ENCODE peak calls at places on chromosome 22, in ten cellular contexts. F is esophagus muscularis mucosa, Q is transverse colon, K is stomach, J is SK-N-SH, G is tibial nerve, T is A549, P is HepG2, C is sigmoid colon, D is ovary. U is an unnamed sample.

GRCh38 chr22:47092896-47093311 is 330.5 kb downstream of the TBC1D22A start:
- DNase-seq in F (no peak), Q (no peak), K (no peak), J (no peak), G (no peak), T (no peak), P (no peak), C (no peak), D (no peak), U (no peak)

GRCh38 chr22:26561756-26562417 is 28.0 kb downstream of the TPST2 start:
- DNase-seq in F (no peak), Q (no peak), K (peak; percentile 58), J (no peak), G (no peak), T (no peak), P (no peak), C (no peak), D (no peak), U (no peak)

GRCh38 chr22:27462190-27462589 is 339.4 kb downstream of the MN1 start:
- DNase-seq in F (no peak), Q (no peak), K (no peak), J (peak; percentile 31), G (no peak), T (no peak), P (peak; percentile 29), C (no peak), D (no peak), U (no peak)

GRCh38 chr22:40401532-40401931 is 31.1 kb downstream of the SGSM3 start:
- DNase-seq in F (no peak), Q (no peak), K (no peak), J (no peak), G (no peak), T (no peak), P (no peak), C (no peak), D (no peak), U (no peak)

GRCh38 chr22:28147401-28147800 is 228.3 kb upstream of the PITPNB start:
- DNase-seq in F (no peak), Q (no peak), K (no peak), J (no peak), G (no peak), T (no peak), P (no peak), C (no peak), D (no peak), U (no peak)

GRCh38 chr22:30906946-30907345 is 61.6 kb downstream of the MORC2 start:
- DNase-seq in F (peak; percentile 80), Q (no peak), K (no peak), J (no peak), G (no peak), T (no peak), P (no peak), C (peak; percentile 25), D (no peak), U (no peak)

GRCh38 chr22:26975381-26975780 is 318.0 kb downstream of the MIAT start:
- DNase-seq in F (no peak), Q (no peak), K (no peak), J (no peak), G (no peak), T (no peak), P (no peak), C (no peak), D (no peak), U (no peak)

GRCh38 chr22:37162221-37163095 is 12.7 kb upstream of the IL2RB start:
- DNase-seq in F (no peak), Q (peak; percentile 49), K (no peak), J (no peak), G (no peak), T (no peak), P (no peak), C (no peak), D (no peak), U (no peak)

GRCh38 chr22:25896098-25896497 is 154.1 kb downstream of the MYO18B start:
- DNase-seq in F (no peak), Q (no peak), K (no peak), J (no peak), G (no peak), T (no peak), P (peak; percentile 9), C (no peak), D (no peak), U (no peak)

GRCh38 chr22:29607426-29607825 is 4.0 kb downstream of the NF2 start:
- DNase-seq in F (no peak), Q (no peak), K (no peak), J (no peak), G (no peak), T (no peak), P (no peak), C (no peak), D (no peak), U (no peak)

GRCh38 chr22:42904049-42904448 is 47.0 kb upstream of the ARFGAP3 start:
- DNase-seq in F (no peak), Q (no peak), K (no peak), J (no peak), G (no peak), T (no peak), P (no peak), C (no peak), D (no peak), U (no peak)

GRCh38 chr22:29704528-29705285 is 15.1 kb upstream of the CABP7 start:
- DNase-seq in F (no peak), Q (no peak), K (peak; percentile 46), J (peak; percentile 89), G (peak; percentile 16), T (no peak), P (peak; percentile 83), C (peak; percentile 67), D (no peak), U (no peak)

GRCh38 chr22:42683599-42684283 is 34.5 kb upstream of the CYB5R3 start:
- DNase-seq in F (no peak), Q (peak; percentile 53), K (no peak), J (peak; percentile 65), G (no peak), T (no peak), P (no peak), C (peak; percentile 96), D (peak; percentile 47), U (no peak)

GRCh38 chr22:28279888-28280287 is 360.8 kb upstream of the PITPNB start:
- DNase-seq in F (no peak), Q (no peak), K (no peak), J (no peak), G (no peak), T (no peak), P (no peak), C (no peak), D (no peak), U (no peak)

GRCh38 chr22:48753381-48753730 is 1074.3 kb downstream of the BRD1 start:
- DNase-seq in F (peak; percentile 57), Q (no peak), K (peak; percentile 5), J (no peak), G (no peak), T (no peak), P (no peak), C (peak; percentile 51), D (no peak), U (peak; percentile 64)

GRCh38 chr22:29400576-29400975 is 12.2 kb upstream of the AP1B1 start:
- DNase-seq in F (no peak), Q (no peak), K (no peak), J (no peak), G (no peak), T (no peak), P (no peak), C (no peak), D (no peak), U (no peak)

GRCh38 chr22:37198290-37199102 is 10.4 kb upstream of the C1QTNF6 start:
- DNase-seq in F (no peak), Q (peak; percentile 94), K (peak; percentile 88), J (peak; percentile 88), G (peak; percentile 91), T (peak; percentile 74), P (peak; percentile 80), C (peak; percentile 89), D (peak; percentile 89), U (peak; percentile 88)

GRCh38 chr22:26462971-26463661 is 20.5 kb downstream of the HPS4 start:
- DNase-seq in F (no peak), Q (no peak), K (no peak), J (no peak), G (no peak), T (no peak), P (no peak), C (no peak), D (no peak), U (no peak)

DNA sequence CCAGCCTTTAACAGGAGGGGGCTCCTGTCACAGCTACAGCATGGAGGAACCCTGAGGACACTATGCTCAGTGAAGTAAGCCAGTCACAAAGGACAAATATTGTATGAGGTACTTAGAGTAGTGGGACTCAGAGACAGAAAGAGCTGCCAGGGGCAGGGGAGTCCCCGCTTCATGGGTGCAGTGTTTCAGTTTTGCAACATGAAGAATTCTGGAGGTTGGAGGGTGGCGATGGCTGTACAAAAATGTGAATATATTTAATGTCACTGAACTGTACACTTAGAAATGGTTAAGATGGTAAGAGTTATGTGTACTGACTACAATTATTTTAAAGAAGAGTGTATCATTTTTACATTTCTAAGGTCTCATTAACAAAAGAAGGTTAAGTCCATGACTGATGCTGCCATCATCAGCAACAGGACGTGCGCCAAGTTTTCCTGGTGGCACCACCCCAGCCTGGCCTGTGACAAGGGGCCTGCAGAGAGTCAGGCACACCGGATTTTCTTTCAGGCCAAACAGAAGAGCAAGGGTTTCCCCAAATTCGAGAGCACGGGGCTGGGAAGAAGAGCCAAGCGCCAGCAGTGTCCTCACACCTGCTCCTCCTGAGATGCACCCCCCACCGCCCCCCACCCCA is 22.1 kb downstream of the YPEL1 start:
- DNase-seq in F (no peak), Q (no peak), K (no peak), J (no peak), G (no peak), T (no peak), P (no peak), C (no peak), D (no peak), U (no peak)
- H3K27ac ChIP-seq in F (no peak overlapping the region), Q (no peak overlapping the region), K (no peak overlapping the region), J (no peak overlapping the region), G (peak overlapping the region; percentile 9), T (no peak overlapping the region), P (no peak overlapping the region), C (peak overlapping the region; percentile 12), D (no peak overlapping the region), U (no peak overlapping the region)

GRCh38 chr22:19904174-19904856 is 37.3 kb upstream of the COMT start:
- DNase-seq in F (no peak), Q (no peak), K (no peak), J (no peak), G (no peak), T (no peak), P (no peak), C (no peak), D (no peak), U (no peak)
- TF ChIP-seq EP300 in F (no peak), Q (no peak), K (no peak), J (no peak), G (no peak), T (no peak), P (no peak), C (no peak), D (no peak), U (no peak)

GRCh38 chr22:38751066-38751421 is 4.8 kb downstream of the SUN2 start:
- DNase-seq in F (no peak), Q (no peak), K (no peak), J (no peak), G (no peak), T (no peak), P (no peak), C (no peak), D (no peak), U (no peak)
- H3K27ac ChIP-seq in F (peak overlapping the region; percentile 29), Q (peak overlapping the region; percentile 98), K (peak overlapping the region; percentile 94), J (peak overlapping the region; percentile 28), G (no peak overlapping the region), T (no peak overlapping the region), P (no peak overlapping the region), C (peak overlapping the region; percentile 54), D (no peak overlapping the region), U (peak overlapping the region; percentile 83)

GRCh38 chr22:44668886-44669724 is 32.9 kb upstream of the PRR5 start:
- DNase-seq in F (no peak), Q (no peak), K (no peak), J (peak; percentile 63), G (no peak), T (no peak), P (no peak), C (no peak), D (no peak), U (no peak)
- TF ChIP-seq EP300 in F (no peak), Q (no peak), K (no peak), J (no peak), G (no peak), T (no peak), P (no peak), C (no peak), D (no peak), U (no peak)

U was measured in upper lobe of left lung.